ENCODE peak calls at places on chromosomes 3 and 15, in four cellular contexts. One of them, this sample, is unnamed.

GRCh38 chr15:73858062-73858461 is 15.3 kb upstream of the TBC1D21 start:
- DNase-seq in SK-N-SH: no peak
- DNase-seq in RWPE2: peak; percentile 49
- DNase-seq in endothelial cell of umbilical vein: no peak
- DNase-seq in this sample: no peak

GRCh38 chr15:67501177-67501835 is 19.6 kb upstream of the C15orf61 start:
- DNase-seq in SK-N-SH: peak; percentile 38
- DNase-seq in RWPE2: no peak
- DNase-seq in endothelial cell of umbilical vein: peak; percentile 48
- DNase-seq in this sample: no peak

GRCh38 chr3:195258449-195259145 is 12.4 kb downstream of the XXYLT1 start:
- DNase-seq in SK-N-SH: no peak
- DNase-seq in RWPE2: no peak
- DNase-seq in endothelial cell of umbilical vein: peak; percentile 45
- DNase-seq in this sample: peak; percentile 64

GRCh38 chr3:77456881-77457280 is 417.0 kb downstream of the ROBO2 start:
- DNase-seq in SK-N-SH: peak; percentile 61
- DNase-seq in RWPE2: no peak
- DNase-seq in endothelial cell of umbilical vein: no peak
- DNase-seq in this sample: no peak

GRCh38 chr15:48230498-48230897 is 24.4 kb downstream of the SLC12A1 start:
- DNase-seq in SK-N-SH: no peak
- DNase-seq in RWPE2: no peak
- DNase-seq in endothelial cell of umbilical vein: no peak
- DNase-seq in this sample: no peak

GRCh38 chr3:190097617-190098016 is 23.1 kb downstream of the P3H2 start:
- DNase-seq in SK-N-SH: no peak
- DNase-seq in RWPE2: no peak
- DNase-seq in endothelial cell of umbilical vein: no peak
- DNase-seq in this sample: no peak

GRCh38 chr15:67103869-67104268 is 38.5 kb downstream of the SMAD3 start:
- DNase-seq in SK-N-SH: no peak
- DNase-seq in RWPE2: no peak
- DNase-seq in endothelial cell of umbilical vein: peak; percentile 87
- DNase-seq in this sample: no peak

GRCh38 chr3:126259411-126260391 is 79.3 kb upstream of the ALDH1L1 start:
- DNase-seq in SK-N-SH: peak; percentile 79
- DNase-seq in RWPE2: no peak
- DNase-seq in endothelial cell of umbilical vein: peak; percentile 54
- DNase-seq in this sample: peak; percentile 48

GRCh38 chr15:42056934-42057743 is 36.3 kb upstream of the PLA2G4E start:
- DNase-seq in SK-N-SH: peak; percentile 90
- DNase-seq in RWPE2: peak; percentile 100
- DNase-seq in endothelial cell of umbilical vein: peak; percentile 84
- DNase-seq in this sample: peak; percentile 77

GRCh38 chr3:125916376-125916978 is 52.5 kb upstream of the ROPN1B start:
- DNase-seq in SK-N-SH: peak; percentile 88
- DNase-seq in RWPE2: no peak
- DNase-seq in endothelial cell of umbilical vein: peak; percentile 92
- DNase-seq in this sample: no peak

GRCh38 chr3:160904691-160905090 is 148.7 kb downstream of the PPM1L start:
- DNase-seq in SK-N-SH: no peak
- DNase-seq in RWPE2: no peak
- DNase-seq in endothelial cell of umbilical vein: no peak
- DNase-seq in this sample: no peak

DNA sequence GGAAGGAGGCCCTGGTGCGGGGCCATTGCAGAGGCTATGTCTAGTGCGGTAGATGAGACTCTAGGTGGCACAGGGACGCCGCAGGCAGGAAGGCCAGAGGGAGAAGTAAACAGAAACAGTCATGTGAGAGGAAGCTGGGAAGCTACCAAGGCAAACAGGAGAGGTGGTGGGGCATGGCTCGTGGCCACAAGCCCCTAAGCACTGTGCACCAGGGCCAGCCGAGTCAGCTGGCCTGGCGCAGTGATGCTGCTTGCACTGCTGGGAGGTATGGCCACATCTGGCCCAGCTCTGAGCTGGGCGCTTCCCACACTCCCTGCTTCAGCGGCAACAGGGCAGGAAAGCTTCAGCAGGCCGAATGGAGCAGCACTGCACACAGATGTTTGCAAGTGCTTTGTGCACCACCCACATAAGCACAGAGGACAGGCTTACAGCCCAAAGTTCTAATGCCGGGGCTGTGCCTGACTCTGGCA is 76.6 kb downstream of the SRGAP3 start:
- DNase-seq in SK-N-SH: peak; percentile 68
- DNase-seq in RWPE2: no peak
- DNase-seq in endothelial cell of umbilical vein: no peak
- DNase-seq in this sample: no peak
- H3K27ac ChIP-seq in SK-N-SH: no peak overlapping the region
- H3K27ac ChIP-seq in RWPE2: peak overlapping the region; percentile 96
- H3K27ac ChIP-seq in endothelial cell of umbilical vein: no peak overlapping the region
- H3K27ac ChIP-seq in this sample: no peak overlapping the region

GRCh38 chr15:63126726-63127125 is 5.1 kb downstream of the LACTB start:
- DNase-seq in SK-N-SH: no peak
- DNase-seq in RWPE2: no peak
- DNase-seq in endothelial cell of umbilical vein: no peak
- DNase-seq in this sample: no peak

GRCh38 chr15:63118854-63119253 is 2.8 kb upstream of the LACTB start:
- DNase-seq in SK-N-SH: no peak
- DNase-seq in RWPE2: no peak
- DNase-seq in endothelial cell of umbilical vein: no peak
- DNase-seq in this sample: no peak

GRCh38 chr15:63124506-63124905 is 2.8 kb downstream of the LACTB start:
- DNase-seq in SK-N-SH: no peak
- DNase-seq in RWPE2: no peak
- DNase-seq in endothelial cell of umbilical vein: no peak
- DNase-seq in this sample: peak; percentile 74

GRCh38 chr15:63122002-63122893 is 587 bp downstream of the LACTB start:
- DNase-seq in SK-N-SH: peak; percentile 95
- DNase-seq in RWPE2: peak; percentile 92
- DNase-seq in endothelial cell of umbilical vein: peak; percentile 86
- DNase-seq in this sample: peak; percentile 91

DNA sequence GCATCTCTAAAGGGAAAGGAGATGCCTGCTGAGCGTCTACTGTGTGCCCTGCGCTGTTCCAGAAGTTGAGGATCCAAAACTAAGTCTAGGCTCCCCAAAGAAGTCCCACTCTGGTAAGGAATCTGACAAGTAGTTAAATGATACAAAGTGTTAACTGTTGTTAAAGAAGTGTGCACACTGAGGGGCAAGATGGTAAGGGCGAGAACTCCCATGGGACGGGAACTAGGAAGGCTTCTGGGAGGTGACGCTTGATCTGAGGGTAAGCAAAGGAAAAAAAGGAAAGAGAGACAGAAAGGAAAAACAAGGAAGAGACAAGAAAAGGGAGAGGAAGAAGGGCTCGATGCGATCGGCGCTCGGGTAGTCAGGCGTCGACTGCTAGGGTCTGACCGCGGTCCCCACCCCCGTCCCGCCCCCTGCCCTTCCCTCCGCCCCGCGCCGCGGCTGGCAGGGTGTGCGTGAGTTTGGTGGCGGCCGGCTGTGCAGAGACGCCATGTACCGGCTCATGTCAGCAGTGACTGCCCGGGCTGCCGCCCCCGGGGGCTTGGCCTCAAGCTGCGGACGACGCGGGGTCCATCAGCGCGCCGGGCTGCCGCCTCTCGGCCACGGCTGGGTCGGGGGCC is at the start of gene LACTB:
- DNase-seq in SK-N-SH: peak; percentile 92
- DNase-seq in RWPE2: peak; percentile 91
- DNase-seq in endothelial cell of umbilical vein: peak; percentile 84
- DNase-seq in this sample: peak; percentile 89
- H3K4me3 ChIP-seq in SK-N-SH: peak within 1 kb of the TSS; percentile 93
- H3K4me3 ChIP-seq in RWPE2: peak within 1 kb of the TSS; percentile 88
- H3K4me3 ChIP-seq in endothelial cell of umbilical vein: peak within 1 kb of the TSS; percentile 88
- H3K4me3 ChIP-seq in this sample: peak within 1 kb of the TSS; percentile 99

DNA sequence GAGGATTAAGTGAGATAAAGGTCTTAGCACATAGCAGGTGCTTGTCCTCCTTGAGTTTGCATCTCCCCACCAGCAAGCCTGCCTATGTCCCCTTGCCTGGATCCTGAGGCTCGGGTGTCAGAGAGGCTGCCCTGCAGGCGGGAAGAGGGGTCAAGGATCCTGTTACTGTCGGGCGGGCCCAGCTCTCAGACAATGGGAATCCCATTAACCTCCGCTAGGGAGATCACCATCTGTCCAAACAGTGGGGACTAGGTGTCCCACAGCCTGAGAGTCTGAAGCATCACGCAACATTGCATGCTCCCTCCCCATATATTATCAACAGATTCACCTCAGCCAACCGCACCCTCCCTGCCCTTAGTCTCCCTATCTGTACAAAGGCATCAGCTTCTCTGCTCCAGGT is 151.4 kb downstream of the FBLN2 start:
- DNase-seq in SK-N-SH: no peak
- DNase-seq in RWPE2: peak; percentile 11
- DNase-seq in endothelial cell of umbilical vein: no peak
- DNase-seq in this sample: no peak
- H3K4me1 ChIP-seq in SK-N-SH: no peaks in the 10 kb centered on the region
- H3K4me1 ChIP-seq in RWPE2: no peaks in the 10 kb centered on the region
- H3K4me1 ChIP-seq in endothelial cell of umbilical vein: no peaks in the 10 kb centered on the region
- H3K4me1 ChIP-seq in this sample: no peaks in the 10 kb centered on the region

GRCh38 chr3:43401171-43401570 is 114.8 kb downstream of the SNRK start:
- DNase-seq in SK-N-SH: no peak
- DNase-seq in RWPE2: no peak
- DNase-seq in endothelial cell of umbilical vein: no peak
- DNase-seq in this sample: no peak
- H3K27ac ChIP-seq in SK-N-SH: no peak overlapping the region
- H3K27ac ChIP-seq in RWPE2: no peak overlapping the region
- H3K27ac ChIP-seq in endothelial cell of umbilical vein: no peak overlapping the region
- H3K27ac ChIP-seq in this sample: no peak overlapping the region

DNA sequence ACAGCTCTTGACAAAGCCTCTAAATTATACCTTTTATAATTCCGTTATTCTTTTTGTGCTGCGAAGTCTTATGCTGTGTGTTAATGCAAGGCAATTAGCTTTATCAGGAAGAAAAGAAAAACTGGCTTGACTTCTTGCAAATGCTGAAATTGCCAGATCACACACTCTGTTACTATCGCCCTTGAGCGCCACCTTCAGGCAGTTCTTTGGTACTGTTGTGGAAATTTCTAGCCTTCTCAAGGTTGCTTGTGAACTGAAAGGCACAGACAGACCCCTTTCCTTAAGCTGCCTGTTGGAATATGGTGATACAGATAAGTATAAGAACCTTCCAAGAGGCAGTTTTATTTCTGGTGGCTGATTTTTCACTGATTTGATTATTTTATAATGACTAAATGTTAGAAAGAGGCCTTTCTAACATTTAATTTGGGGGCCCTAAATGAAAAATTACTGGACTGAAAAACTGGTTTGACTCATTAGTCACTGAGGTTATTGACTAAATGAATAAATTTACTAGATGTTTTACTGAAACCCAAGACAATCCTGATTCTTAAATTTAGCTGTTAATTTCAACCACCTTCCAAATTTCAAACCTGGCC is 126.2 kb upstream of the RASGRP1 start:
- DNase-seq in SK-N-SH: peak; percentile 32
- DNase-seq in RWPE2: no peak
- DNase-seq in endothelial cell of umbilical vein: peak; percentile 84
- DNase-seq in this sample: peak; percentile 88
- H3K4me3 ChIP-seq in SK-N-SH: no peak overlapping the region
- H3K4me3 ChIP-seq in RWPE2: no peak overlapping the region
- H3K4me3 ChIP-seq in endothelial cell of umbilical vein: no peak overlapping the region
- H3K4me3 ChIP-seq in this sample: no peak overlapping the region

DNA sequence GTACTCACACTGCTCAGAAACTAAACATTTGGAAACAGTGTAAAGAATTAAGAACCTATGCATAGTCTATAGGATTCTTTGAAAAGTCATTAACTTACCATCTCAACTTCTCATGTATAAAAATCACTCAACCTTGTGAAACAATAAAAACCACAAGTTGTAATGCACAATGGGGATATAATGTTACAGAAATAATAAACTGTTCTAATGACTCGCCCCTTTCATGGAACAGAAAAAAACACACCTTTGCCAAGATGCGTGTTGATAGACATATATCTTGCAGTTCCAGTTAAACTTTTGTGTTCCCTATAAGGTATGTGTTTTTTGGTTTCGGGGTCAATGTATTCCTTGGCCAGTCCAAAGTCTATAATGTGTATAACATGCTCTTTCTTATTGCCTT is 50.8 kb upstream of the PPIB start:
- DNase-seq in SK-N-SH: no peak
- DNase-seq in RWPE2: no peak
- DNase-seq in endothelial cell of umbilical vein: no peak
- DNase-seq in this sample: no peak
- H3K4me1 ChIP-seq in SK-N-SH: peaks cover 2% of the 10 kb centered on the region
- H3K4me1 ChIP-seq in RWPE2: no peaks in the 10 kb centered on the region
- H3K4me1 ChIP-seq in endothelial cell of umbilical vein: peaks cover 2% of the 10 kb centered on the region
- H3K4me1 ChIP-seq in this sample: no peaks in the 10 kb centered on the region

This sample was measured in SJCRH30.